ENCODE peak calls at places on chromosome 12, in six cellular contexts. W is endodermal cell, V is astrocyte, M is HepG2, S is mesenchymal stem cell, D is NT2/D1. I is an unnamed sample.

GRCh38 chr12:111204684-111205305 is 164.1 kb downstream of the PHETA1 start:
- DNase-seq in W (no peak), S (no peak), D (no peak), M (no peak), V (no peak), I (no peak)

GRCh38 chr12:54127538-54128259 is 61.1 kb downstream of the SMUG1 start:
- DNase-seq in S (no peak), V (no peak), M (no peak), W (peak; percentile 47), D (no peak), I (no peak)

GRCh38 chr12:76666272-76666845 is 97.6 kb upstream of the ZDHHC17 start:
- DNase-seq in W (no peak), D (no peak), S (no peak), V (no peak), M (no peak), I (no peak)

GRCh38 chr12:112304411-112304810 is 77.8 kb downstream of the HECTD4 start:
- DNase-seq in W (no peak), M (no peak), S (no peak), V (no peak), D (no peak), I (no peak)

GRCh38 chr12:47807338-47807737 is 12.4 kb downstream of the HDAC7 start:
- DNase-seq in D (no peak), S (no peak), W (no peak), M (no peak), V (no peak), I (no peak)

GRCh38 chr12:111407371-111408115 is 1.8 kb downstream of the SH2B3 start:
- DNase-seq in M (no peak), V (no peak), S (no peak), D (no peak), W (peak; percentile 75), I (no peak)

GRCh38 chr12:113914806-113915205 is 51.3 kb downstream of the RBM19 start:
- DNase-seq in W (no peak), D (no peak), S (no peak), V (no peak), M (no peak), I (no peak)

GRCh38 chr12:49534806-49535278 is 4.0 kb upstream of the KCNH3 start:
- DNase-seq in W (peak; percentile 58), D (no peak), S (no peak), M (no peak), V (no peak), I (no peak)

GRCh38 chr12:46751173-46751572 is 74.6 kb downstream of the SLC38A4 start:
- DNase-seq in S (no peak), V (no peak), W (no peak), D (no peak), M (no peak), I (no peak)

DNA sequence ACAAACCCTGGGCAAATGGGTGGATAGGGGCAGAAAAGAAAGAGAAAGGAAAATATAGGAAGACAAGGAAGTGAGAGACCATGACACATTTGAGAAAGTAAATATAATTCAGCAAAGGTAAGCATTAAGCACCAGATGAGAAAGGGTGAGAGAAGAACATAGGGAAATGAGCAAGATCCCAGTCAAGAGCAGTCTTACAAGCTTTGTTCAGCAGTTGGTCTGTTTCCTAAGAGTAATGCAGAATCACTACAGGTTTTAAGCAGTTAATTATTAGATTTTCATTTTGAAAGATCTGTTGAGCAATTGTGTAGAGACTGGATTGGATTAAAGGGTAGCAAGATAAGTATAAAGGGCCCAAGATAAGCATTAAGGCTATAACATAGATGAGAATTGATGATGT is 146.3 kb downstream of the PLCZ1 start:
- DNase-seq in V (no peak), D (no peak), W (no peak), M (no peak), S (no peak), I (no peak)
- H3K4me3 ChIP-seq in V (no peak overlapping the region), D (no peak overlapping the region), W (no peak overlapping the region), M (no peak overlapping the region), S (no peak overlapping the region), I (no peak overlapping the region)

GRCh38 chr12:7781274-7781673 is 7.9 kb upstream of the NANOG start:
- DNase-seq in V (no peak), S (no peak), D (no peak), M (no peak), W (no peak), I (no peak)

GRCh38 chr12:7787574-7788315 is 1.5 kb upstream of the NANOG start:
- DNase-seq in V (no peak), W (peak; percentile 88), S (no peak), D (peak; percentile 97), M (peak; percentile 9), I (no peak)

GRCh38 chr12:7782055-7782454 is 7.1 kb upstream of the NANOG start:
- DNase-seq in V (no peak), W (no peak), D (no peak), S (no peak), M (no peak), I (no peak)
- H3K4me1 ChIP-seq in V (no peaks in the 10 kb centered on the region), W (no peaks in the 10 kb centered on the region), D (peaks cover 4% of the 10 kb centered on the region), S (no peaks in the 10 kb centered on the region), M (no peaks in the 10 kb centered on the region), I (no peaks in the 10 kb centered on the region)

DNA sequence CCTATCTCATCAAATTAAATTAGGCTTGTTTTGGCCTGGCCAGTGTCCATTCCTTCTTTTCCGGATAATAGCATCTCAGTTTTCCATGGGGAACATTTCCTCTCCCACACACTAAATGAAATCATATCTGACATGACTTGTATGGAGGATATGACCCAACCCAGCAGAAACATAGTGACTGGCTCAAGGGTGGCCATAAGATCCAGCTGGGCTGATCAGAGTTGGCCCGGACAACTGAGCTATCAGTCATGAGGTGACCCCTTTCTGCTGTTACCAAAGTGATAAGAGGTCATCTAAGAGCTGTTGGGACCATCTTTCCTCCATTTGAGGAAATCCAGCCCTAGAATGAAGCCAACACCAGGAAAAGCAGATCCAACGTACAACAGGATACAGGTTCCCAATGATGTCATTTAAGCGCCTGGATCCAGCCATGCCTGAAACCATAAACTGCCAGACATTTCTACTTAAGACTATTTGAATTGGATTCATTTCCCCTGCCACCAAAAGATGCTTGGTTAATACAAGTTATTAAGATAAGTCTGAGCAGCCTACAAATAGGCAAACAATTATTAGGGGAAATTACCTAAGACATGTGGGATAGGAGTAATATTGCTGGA is 20.7 kb upstream of the NCOR2 start:
- DNase-seq in W (no peak), D (no peak), V (no peak), S (no peak), M (no peak), I (no peak)
- H3K9ac ChIP-seq in W (no peak overlapping the region), D (no peak overlapping the region), V (no peak overlapping the region), S (no peak overlapping the region), M (no peak overlapping the region), I (no peak overlapping the region)

GRCh38 chr12:80936642-80937390 is 918 bp downstream of the LIN7A start:
- DNase-seq in S (peak; percentile 44), M (peak; percentile 79), W (peak; percentile 93), V (peak; percentile 46), D (peak; percentile 63), I (peak; percentile 72)
- H3K4me3 ChIP-seq in S (peak overlapping the region; percentile 91), M (peak overlapping the region; percentile 95), W (peak overlapping the region; percentile 92), V (peak overlapping the region; percentile 87), D (peak overlapping the region; percentile 63), I (peak overlapping the region; percentile 91)

DNA sequence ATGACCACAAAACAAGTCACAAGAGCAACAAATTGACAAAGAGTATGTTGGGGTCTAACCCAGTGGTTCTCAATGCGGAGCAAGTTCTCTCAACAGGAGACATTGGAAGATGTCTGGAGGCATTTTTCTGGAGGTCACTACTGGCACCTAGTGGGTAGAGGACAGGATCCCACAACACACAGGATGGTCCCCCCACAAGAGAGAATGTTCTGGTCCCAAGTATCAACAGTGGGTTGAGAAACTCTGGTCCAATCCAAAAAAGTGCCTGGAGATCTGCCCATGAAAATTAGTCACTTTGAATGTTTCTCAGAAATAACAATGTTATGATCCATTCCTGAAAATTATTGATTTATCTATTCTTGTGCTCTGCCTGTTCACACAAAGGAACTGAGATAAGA is 3.3 kb downstream of the SSH1 start:
- DNase-seq in D (no peak), W (no peak), M (peak; percentile 6), V (peak; percentile 93), S (peak; percentile 96), I (peak; percentile 90)
- H3K4me1 ChIP-seq in D (peaks cover 11% of the 10 kb centered on the region), W (peaks cover 4% of the 10 kb centered on the region), M (peaks cover 27% of the 10 kb centered on the region), V (peaks cover 56% of the 10 kb centered on the region), S (peaks cover 23% of the 10 kb centered on the region), I (peaks cover 69% of the 10 kb centered on the region)

GRCh38 chr12:2052861-2053674 is at the start of gene CACNA1C:
- DNase-seq in S (peak; percentile 66), M (no peak), D (peak; percentile 79), V (peak; percentile 47), W (peak; percentile 91), I (peak; percentile 91)
- H3K9ac ChIP-seq in S (peak within 1 kb of the TSS; percentile 88), M (no peak within 1 kb of the TSS), D (peak within 1 kb of the TSS; percentile 65), V (peak within 1 kb of the TSS; percentile 74), W (no peak within 1 kb of the TSS), I (peak within 1 kb of the TSS; percentile 92)

GRCh38 chr12:751828-752672 is at the start of gene WNK1:
- DNase-seq in W (peak; percentile 100), M (peak; percentile 99), D (peak; percentile 100), S (peak; percentile 99), V (peak; percentile 98), I (peak; percentile 100)

GRCh38 chr12:749871-750270 is 2.5 kb upstream of the WNK1 start:
- DNase-seq in D (no peak), V (no peak), M (no peak), W (no peak), S (no peak), I (no peak)

GRCh38 chr12:750356-751191 is 1.8 kb upstream of the WNK1 start:
- DNase-seq in M (no peak), S (no peak), W (no peak), D (no peak), V (no peak), I (peak; percentile 6)

GRCh38 chr12:752673-753400 is 458 bp downstream of the WNK1 start:
- DNase-seq in M (no peak), D (no peak), S (peak; percentile 71), V (no peak), W (peak; percentile 87), I (peak; percentile 81)

GRCh38 chr12:751192-751827 is 1.1 kb upstream of the WNK1 start:
- DNase-seq in M (peak; percentile 91), S (peak; percentile 97), D (peak; percentile 100), V (peak; percentile 92), W (peak; percentile 99), I (peak; percentile 98)
- H3K4me3 ChIP-seq in M (peak overlapping the region; percentile 67), S (peak overlapping the region; percentile 82), D (peak overlapping the region; percentile 27), V (peak overlapping the region; percentile 57), W (peak overlapping the region; percentile 76), I (peak overlapping the region; percentile 83)

GRCh38 chr12:67455236-67455635 is 186.1 kb downstream of the CAND1 start:
- DNase-seq in V (no peak), W (no peak), D (no peak), M (no peak), S (no peak), I (no peak)
- H3K4me1 ChIP-seq in V (peaks cover 9% of the 10 kb centered on the region), W (no peaks in the 10 kb centered on the region), D (no peaks in the 10 kb centered on the region), M (no peaks in the 10 kb centered on the region), S (no peaks in the 10 kb centered on the region), I (peaks cover 38% of the 10 kb centered on the region)

DNA sequence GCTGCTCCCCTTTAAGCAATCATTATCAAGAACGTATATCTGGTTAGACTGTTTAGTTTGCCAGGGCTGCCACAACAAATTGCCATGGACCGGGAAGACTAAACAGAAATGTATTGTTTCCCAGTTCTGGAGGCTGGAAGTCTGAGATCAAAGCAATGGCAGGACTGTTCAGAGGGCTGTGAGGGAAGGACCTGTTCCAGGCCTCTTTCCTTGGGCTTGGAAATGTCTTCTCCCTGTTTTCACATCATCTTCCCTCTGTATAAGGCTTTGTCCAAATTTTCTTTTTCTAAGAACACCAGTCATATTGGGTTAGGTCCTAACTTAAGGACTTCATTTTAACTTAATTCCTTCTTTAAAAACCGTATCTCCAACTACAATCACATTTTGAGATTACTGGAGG is 30.0 kb downstream of the PRDM4 start:
- DNase-seq in D (no peak), M (no peak), S (no peak), V (no peak), W (no peak), I (no peak)
- H3K9ac ChIP-seq in D (no peak overlapping the region), M (no peak overlapping the region), S (no peak overlapping the region), V (no peak overlapping the region), W (no peak overlapping the region), I (no peak overlapping the region)

I was measured in adipocyte.